ENCODE peak calls at places on chromosomes 5 and 9, in five cellular contexts. I is bronchial epithelial cell, X is GM06990, L is WERI-Rb-1, D is body of pancreas. T is an unnamed sample.

GRCh38 chr9:32251539-32251938 is 132.9 kb upstream of the ACO1 start:
- DNase-seq in D (peak; percentile 58), L (peak; percentile 56), X (no peak), I (peak; percentile 50), T (peak; percentile 41)

GRCh38 chr5:62633243-62633642 is 54.6 kb downstream of the LRRC70 start:
- DNase-seq in I (no peak), X (no peak), L (no peak), D (no peak), T (no peak)

GRCh38 chr5:94691947-94692346 is 73.5 kb downstream of the SLF1 start:
- DNase-seq in I (peak; percentile 61), D (peak; percentile 8), L (peak; percentile 13), X (no peak), T (no peak)

GRCh38 chr5:431001-431710 is 11.8 kb upstream of the EXOC3 start:
- DNase-seq in I (no peak), L (peak; percentile 87), X (peak; percentile 58), D (peak; percentile 48), T (peak; percentile 89)

GRCh38 chr5:177553671-177554429 is 513 bp downstream of the FAM193B start:
- DNase-seq in X (peak; percentile 42), L (peak; percentile 8), I (no peak), D (peak; percentile 45), T (peak; percentile 81)

GRCh38 chr5:172336666-172337310 is 53.2 kb upstream of the UBTD2 start:
- DNase-seq in L (no peak), I (no peak), X (no peak), D (no peak), T (no peak)

GRCh38 chr5:141857226-141857625 is 21.0 kb downstream of the PCDH1 start:
- DNase-seq in I (no peak), D (no peak), L (no peak), X (no peak), T (no peak)

GRCh38 chr5:167720201-167720600 is 571.2 kb upstream of the WWC1 start:
- DNase-seq in I (no peak), X (no peak), L (no peak), D (no peak), T (no peak)

GRCh38 chr5:139908749-139909148 is 113.1 kb downstream of the PSD2 start:
- DNase-seq in X (no peak), L (no peak), I (peak; percentile 29), D (peak; percentile 37), T (no peak)

GRCh38 chr5:58913591-58913990 is 330.7 kb downstream of the RAB3C start:
- DNase-seq in L (no peak), I (no peak), X (no peak), D (no peak), T (no peak)

GRCh38 chr5:77683171-77683732 is 44.7 kb upstream of the OTP start:
- DNase-seq in X (no peak), I (peak; percentile 26), L (no peak), D (no peak), T (no peak)

GRCh38 chr5:15993334-15993733 is 186.3 kb downstream of the MARCHF11 start:
- DNase-seq in L (no peak), X (no peak), D (no peak), I (peak; percentile 98), T (no peak)

GRCh38 chr5:73093943-73094342 is 26.4 kb upstream of the TMEM171 start:
- DNase-seq in I (peak; percentile 81), D (no peak), X (no peak), L (no peak), T (no peak)

GRCh38 chr5:167945542-167946384 is 345.7 kb upstream of the WWC1 start:
- DNase-seq in X (no peak), L (no peak), D (no peak), I (peak; percentile 76), T (no peak)

GRCh38 chr5:107400328-107400727 is 270.4 kb downstream of the EFNA5 start:
- DNase-seq in X (no peak), I (no peak), L (no peak), D (no peak), T (no peak)

GRCh38 chr5:75601996-75602395 is 9.3 kb upstream of the ANKDD1B start:
- DNase-seq in X (no peak), I (peak; percentile 91), L (no peak), D (no peak), T (no peak)

GRCh38 chr5:170267431-170268152 is 30.0 kb downstream of the LCP2 start:
- DNase-seq in L (peak; percentile 45), I (peak; percentile 58), D (peak; percentile 66), X (peak; percentile 31), T (peak; percentile 80)

GRCh38 chr5:134541736-134542376 is 16.4 kb downstream of the JADE2 start:
- DNase-seq in D (peak; percentile 71), X (peak; percentile 39), L (no peak), I (no peak), T (peak; percentile 46)

GRCh38 chr5:36396640-36397039 is 94.9 kb upstream of the RANBP3L start:
- DNase-seq in D (peak; percentile 34), I (no peak), L (no peak), X (no peak), T (no peak)

DNA sequence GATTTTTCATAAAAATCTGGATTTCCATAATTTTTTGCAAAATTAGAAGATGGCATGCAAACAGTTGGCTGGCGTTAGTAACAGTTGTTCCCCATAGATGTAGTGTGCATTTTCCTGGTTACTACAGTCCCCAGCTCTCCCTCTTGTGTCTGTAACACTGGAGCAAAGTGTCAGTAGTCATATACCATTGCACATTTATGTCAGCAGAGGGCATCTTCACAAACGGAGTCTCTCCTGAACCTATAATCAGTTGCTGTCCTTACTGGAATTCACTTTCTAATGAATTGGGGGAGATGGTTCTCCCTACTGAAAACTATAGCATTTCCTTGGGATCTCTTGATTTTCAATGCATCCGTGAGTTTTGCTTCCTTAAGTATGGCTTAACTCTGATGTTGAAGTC is 44.7 kb upstream of the DMAC1 start:
- DNase-seq in L (peak; percentile 24), X (no peak), I (peak; percentile 44), D (no peak), T (peak; percentile 16)
- TF ChIP-seq CTCF in L (peak; percentile 51), X (peak; percentile 43), I (peak; percentile 41), D (peak; percentile 27), T (no peak)

GRCh38 chr9:125407432-125407973 is 145.9 kb downstream of the GAPVD1 start:
- DNase-seq in L (peak; percentile 44), D (no peak), I (no peak), X (no peak), T (no peak)
- TF ChIP-seq CTCF in L (no peak), D (no peak), I (no peak), X (no peak), T (no peak)

GRCh38 chr5:31987985-31988710 is 186.0 kb downstream of the GOLPH3 start:
- DNase-seq in X (no peak), I (peak; percentile 96), D (no peak), L (no peak), T (no peak)
- TF ChIP-seq CTCF in X (no peak), I (peak; percentile 21), D (no peak), L (no peak), T (no peak)

GRCh38 chr5:6158974-6159863 is 219.1 kb downstream of the MED10 start:
- DNase-seq in I (peak; percentile 99), L (no peak), X (no peak), D (no peak), T (no peak)

GRCh38 chr5:6159864-6160199 is 218.5 kb downstream of the MED10 start:
- DNase-seq in X (no peak), L (no peak), D (no peak), I (no peak), T (no peak)

GRCh38 chr5:6162175-6162574 is 216.2 kb downstream of the MED10 start:
- DNase-seq in X (no peak), I (no peak), L (no peak), D (no peak), T (no peak)

GRCh38 chr5:6163913-6164312 is 214.4 kb downstream of the MED10 start:
- DNase-seq in X (no peak), D (no peak), I (no peak), L (no peak), T (no peak)

DNA sequence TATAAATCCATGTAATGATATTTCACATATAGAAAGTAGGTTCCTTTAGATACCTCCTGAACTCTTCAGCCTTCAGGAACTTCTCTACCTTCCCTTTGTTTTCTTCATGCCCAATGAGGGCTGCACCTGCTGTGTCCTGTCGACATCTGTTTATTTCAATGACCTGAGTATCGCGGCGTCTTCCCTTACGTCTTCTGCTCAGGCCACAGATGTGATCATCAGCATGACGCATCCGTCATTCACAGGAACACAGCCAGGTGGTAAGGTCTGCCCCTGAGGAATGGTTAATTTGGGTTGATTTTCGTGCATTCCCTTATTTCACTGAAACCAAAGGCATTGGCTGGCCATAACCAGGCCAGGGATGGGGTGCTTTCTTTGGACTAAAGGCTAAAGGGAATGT is 217.1 kb downstream of the MED10 start:
- DNase-seq in D (no peak), I (no peak), L (no peak), X (no peak), T (no peak)
- TF ChIP-seq CTCF in D (no peak), I (no peak), L (no peak), X (no peak), T (no peak)

GRCh38 chr9:136402067-136402466 is 2.1 kb upstream of the SNAPC4 start:
- DNase-seq in L (no peak), D (no peak), X (no peak), I (no peak), T (no peak)

GRCh38 chr9:136399176-136400037 is 563 bp downstream of the SNAPC4 start:
- DNase-seq in D (peak; percentile 32), L (no peak), X (peak; percentile 61), I (peak; percentile 7), T (peak; percentile 74)

GRCh38 chr9:136398286-136398685 is 1.7 kb downstream of the SNAPC4 start:
- DNase-seq in D (no peak), L (no peak), X (no peak), I (no peak), T (no peak)

GRCh38 chr9:136401173-136401922 is 1.4 kb upstream of the SNAPC4 start:
- DNase-seq in I (no peak), L (no peak), D (no peak), X (no peak), T (no peak)

DNA sequence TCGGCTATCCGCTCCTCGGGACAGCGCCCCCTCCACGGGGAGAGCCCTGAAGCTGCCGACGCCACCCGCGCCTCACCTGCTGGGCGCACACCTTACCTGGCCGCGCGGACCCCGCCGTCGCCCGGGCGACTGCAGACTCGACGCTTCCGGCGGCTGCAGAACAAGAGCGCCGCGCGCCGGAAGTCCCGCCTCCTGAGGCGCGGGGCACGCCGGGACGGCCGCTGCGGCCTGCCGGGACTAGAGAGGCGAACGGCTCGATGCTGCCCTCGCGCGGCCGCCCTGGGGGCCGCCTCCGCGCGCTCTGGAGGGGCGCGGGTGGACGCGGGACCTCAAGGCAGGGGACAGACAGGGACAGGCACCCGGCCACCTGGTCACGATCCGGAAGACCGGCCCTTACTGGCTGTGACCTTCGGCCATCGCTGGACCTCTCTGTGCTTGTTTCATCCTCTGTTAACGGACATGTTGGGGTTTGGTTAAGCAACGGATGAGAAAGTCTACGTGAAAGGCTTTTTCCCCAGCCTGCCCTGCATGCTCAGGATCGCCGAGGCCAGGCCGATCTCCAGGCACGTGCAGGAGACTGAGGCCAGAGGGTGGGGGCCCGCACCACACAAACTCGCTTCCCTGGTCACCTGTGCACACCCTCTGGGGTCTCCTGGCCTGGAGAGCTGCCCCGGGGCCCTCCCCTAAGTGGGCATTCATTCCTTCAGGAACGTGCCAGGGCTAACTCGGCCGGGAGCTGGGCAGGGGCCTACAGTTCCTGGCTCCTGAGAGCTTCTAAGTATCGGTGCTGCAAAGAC is at the start of gene SNAPC4:
- DNase-seq in D (peak; percentile 89), X (peak; percentile 94), L (peak; percentile 86), I (peak; percentile 67), T (peak; percentile 99)
- TF ChIP-seq CTCF in D (peak; percentile 97), X (peak; percentile 58), L (peak; percentile 88), I (peak; percentile 88), T (peak; percentile 95)